ENCODE peak calls at places on chromosomes 12 and 14, in ten cellular contexts. One of them, this sample, is unnamed. For H3K27me3, the result is how much of the 10 kb centered on the place peaks cover.

GRCh38 chr14:101505216-101505970 is 55.9 kb upstream of the DIO3 start:
- DNase-seq in HCT116: no peak
- DNase-seq in astrocyte: no peak
- DNase-seq in effector memory CD4-positive, alpha-beta T cell: no peak
- DNase-seq in left lung: peak
- DNase-seq in DND-41: no peak
- DNase-seq in hepatocyte: no peak
- DNase-seq in cardiac muscle cell: no peak
- DNase-seq in heart right ventricle: no peak
- DNase-seq in iPS DF 6.9: no peak
- DNase-seq in this sample: peak

GRCh38 chr12:117774986-117775775 is 193.6 kb downstream of the KSR2 start:
- DNase-seq in effector memory CD4-positive, alpha-beta T cell: no peak
- DNase-seq in iPS DF 6.9: no peak
- DNase-seq in heart right ventricle: no peak
- DNase-seq in astrocyte: peak
- DNase-seq in hepatocyte: no peak
- DNase-seq in cardiac muscle cell: no peak
- DNase-seq in HCT116: no peak
- DNase-seq in left lung: no peak
- DNase-seq in DND-41: peak
- DNase-seq in this sample: no peak

GRCh38 chr12:42919691-42920090 is 330.1 kb upstream of the PRICKLE1 start:
- DNase-seq in effector memory CD4-positive, alpha-beta T cell: no peak
- DNase-seq in left lung: no peak
- DNase-seq in cardiac muscle cell: no peak
- DNase-seq in iPS DF 6.9: no peak
- DNase-seq in heart right ventricle: no peak
- DNase-seq in HCT116: no peak
- DNase-seq in astrocyte: no peak
- DNase-seq in DND-41: no peak
- DNase-seq in hepatocyte: no peak
- DNase-seq in this sample: no peak

GRCh38 chr12:10191865-10192264 is 13.0 kb downstream of the TMEM52B start:
- DNase-seq in hepatocyte: no peak
- DNase-seq in DND-41: no peak
- DNase-seq in left lung: no peak
- DNase-seq in cardiac muscle cell: no peak
- DNase-seq in heart right ventricle: no peak
- DNase-seq in effector memory CD4-positive, alpha-beta T cell: no peak
- DNase-seq in astrocyte: peak
- DNase-seq in HCT116: no peak
- DNase-seq in iPS DF 6.9: no peak
- DNase-seq in this sample: no peak

GRCh38 chr12:122753213-122753571 is 568 bp downstream of the DENR start:
- DNase-seq in HCT116: no peak
- DNase-seq in heart right ventricle: no peak
- DNase-seq in cardiac muscle cell: no peak
- DNase-seq in astrocyte: no peak
- DNase-seq in effector memory CD4-positive, alpha-beta T cell: no peak
- DNase-seq in hepatocyte: no peak
- DNase-seq in iPS DF 6.9: no peak
- DNase-seq in DND-41: no peak
- DNase-seq in left lung: no peak
- DNase-seq in this sample: no peak

GRCh38 chr14:65854215-65854614 is 441.7 kb downstream of the FUT8 start:
- DNase-seq in HCT116: no peak
- DNase-seq in astrocyte: no peak
- DNase-seq in effector memory CD4-positive, alpha-beta T cell: no peak
- DNase-seq in hepatocyte: no peak
- DNase-seq in left lung: no peak
- DNase-seq in iPS DF 6.9: no peak
- DNase-seq in DND-41: no peak
- DNase-seq in heart right ventricle: no peak
- DNase-seq in cardiac muscle cell: no peak
- DNase-seq in this sample: no peak

GRCh38 chr14:49769171-49769570 is 1.2 kb downstream of the KLHDC2 start:
- DNase-seq in HCT116: no peak
- DNase-seq in astrocyte: peak
- DNase-seq in heart right ventricle: no peak
- DNase-seq in iPS DF 6.9: no peak
- DNase-seq in hepatocyte: no peak
- DNase-seq in cardiac muscle cell: no peak
- DNase-seq in effector memory CD4-positive, alpha-beta T cell: no peak
- DNase-seq in DND-41: no peak
- DNase-seq in left lung: no peak
- DNase-seq in this sample: no peak

GRCh38 chr14:24903337-24903736 is 146.6 kb downstream of the STXBP6 start:
- DNase-seq in hepatocyte: no peak
- DNase-seq in effector memory CD4-positive, alpha-beta T cell: no peak
- DNase-seq in astrocyte: peak
- DNase-seq in HCT116: no peak
- DNase-seq in iPS DF 6.9: no peak
- DNase-seq in DND-41: no peak
- DNase-seq in heart right ventricle: no peak
- DNase-seq in left lung: no peak
- DNase-seq in cardiac muscle cell: no peak
- DNase-seq in this sample: no peak

GRCh38 chr12:56721721-56722120 is 3.4 kb downstream of the NACA start:
- DNase-seq in HCT116: no peak
- DNase-seq in cardiac muscle cell: no peak
- DNase-seq in effector memory CD4-positive, alpha-beta T cell: no peak
- DNase-seq in hepatocyte: no peak
- DNase-seq in heart right ventricle: no peak
- DNase-seq in iPS DF 6.9: no peak
- DNase-seq in astrocyte: no peak
- DNase-seq in DND-41: no peak
- DNase-seq in left lung: no peak
- DNase-seq in this sample: no peak

GRCh38 chr12:56724660-56724988 is 475 bp downstream of the NACA start:
- DNase-seq in hepatocyte: peak
- DNase-seq in left lung: no peak
- DNase-seq in heart right ventricle: peak
- DNase-seq in DND-41: no peak
- DNase-seq in cardiac muscle cell: peak
- DNase-seq in HCT116: no peak
- DNase-seq in iPS DF 6.9: no peak
- DNase-seq in astrocyte: no peak
- DNase-seq in effector memory CD4-positive, alpha-beta T cell: no peak
- DNase-seq in this sample: no peak

GRCh38 chr12:56723352-56723751 is 1.7 kb downstream of the NACA start:
- DNase-seq in astrocyte: no peak
- DNase-seq in heart right ventricle: no peak
- DNase-seq in iPS DF 6.9: no peak
- DNase-seq in cardiac muscle cell: no peak
- DNase-seq in DND-41: no peak
- DNase-seq in effector memory CD4-positive, alpha-beta T cell: no peak
- DNase-seq in left lung: no peak
- DNase-seq in HCT116: no peak
- DNase-seq in hepatocyte: no peak
- DNase-seq in this sample: no peak

GRCh38 chr12:56723889-56724659 is 1.0 kb downstream of the NACA start:
- DNase-seq in hepatocyte: peak
- DNase-seq in HCT116: no peak
- DNase-seq in cardiac muscle cell: peak
- DNase-seq in DND-41: peak
- DNase-seq in iPS DF 6.9: no peak
- DNase-seq in effector memory CD4-positive, alpha-beta T cell: no peak
- DNase-seq in astrocyte: peak
- DNase-seq in heart right ventricle: peak
- DNase-seq in left lung: peak
- DNase-seq in this sample: no peak

DNA sequence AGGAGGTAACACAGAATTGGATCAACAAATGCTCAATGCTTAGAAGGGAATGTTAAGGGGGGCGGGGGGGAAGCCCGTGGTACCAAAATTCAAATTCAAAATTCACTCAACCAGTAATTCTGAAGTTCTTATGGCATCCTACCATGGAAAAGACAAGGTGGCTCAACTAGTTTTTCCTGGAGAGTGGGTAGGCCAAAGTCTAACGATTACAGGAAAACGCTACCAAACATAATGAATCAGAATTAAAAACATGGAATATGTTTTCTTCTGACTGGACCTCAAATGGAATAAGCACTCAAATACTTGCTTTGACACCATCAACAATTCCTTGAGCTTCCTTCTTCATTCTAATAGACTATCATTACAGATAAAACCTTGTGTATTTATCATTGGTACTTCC is 2.3 kb downstream of the NACA start:
- DNase-seq in left lung: no peak
- DNase-seq in cardiac muscle cell: no peak
- DNase-seq in effector memory CD4-positive, alpha-beta T cell: no peak
- DNase-seq in heart right ventricle: no peak
- DNase-seq in hepatocyte: no peak
- DNase-seq in HCT116: no peak
- DNase-seq in DND-41: no peak
- DNase-seq in iPS DF 6.9: no peak
- DNase-seq in astrocyte: no peak
- DNase-seq in this sample: no peak
- H3K4me3 ChIP-seq in left lung: peak
- H3K4me3 ChIP-seq in cardiac muscle cell: peak
- H3K4me3 ChIP-seq in effector memory CD4-positive, alpha-beta T cell: peak
- H3K4me3 ChIP-seq in heart right ventricle: peak
- H3K4me3 ChIP-seq in hepatocyte: no peak
- H3K4me3 ChIP-seq in HCT116: peak
- H3K4me3 ChIP-seq in DND-41: peak
- H3K4me3 ChIP-seq in iPS DF 6.9: no peak
- H3K4me3 ChIP-seq in astrocyte: peak
- H3K4me3 ChIP-seq in this sample: peak

GRCh38 chr14:104026024-104026423 is 59.5 kb upstream of the ASPG start:
- DNase-seq in astrocyte: no peak
- DNase-seq in HCT116: no peak
- DNase-seq in DND-41: no peak
- DNase-seq in left lung: no peak
- DNase-seq in hepatocyte: no peak
- DNase-seq in effector memory CD4-positive, alpha-beta T cell: no peak
- DNase-seq in iPS DF 6.9: no peak
- DNase-seq in heart right ventricle: no peak
- DNase-seq in cardiac muscle cell: no peak
- DNase-seq in this sample: no peak

GRCh38 chr14:104031384-104031783 is 54.1 kb upstream of the ASPG start:
- DNase-seq in HCT116: no peak
- DNase-seq in DND-41: no peak
- DNase-seq in iPS DF 6.9: no peak
- DNase-seq in effector memory CD4-positive, alpha-beta T cell: no peak
- DNase-seq in astrocyte: no peak
- DNase-seq in left lung: no peak
- DNase-seq in cardiac muscle cell: no peak
- DNase-seq in heart right ventricle: no peak
- DNase-seq in hepatocyte: no peak
- DNase-seq in this sample: no peak

GRCh38 chr14:104036250-104036649 is 49.2 kb upstream of the ASPG start:
- DNase-seq in heart right ventricle: no peak
- DNase-seq in hepatocyte: no peak
- DNase-seq in effector memory CD4-positive, alpha-beta T cell: no peak
- DNase-seq in DND-41: no peak
- DNase-seq in iPS DF 6.9: no peak
- DNase-seq in cardiac muscle cell: no peak
- DNase-seq in astrocyte: no peak
- DNase-seq in left lung: no peak
- DNase-seq in HCT116: no peak
- DNase-seq in this sample: no peak

GRCh38 chr14:104035300-104035699 is 50.2 kb upstream of the ASPG start:
- DNase-seq in hepatocyte: no peak
- DNase-seq in heart right ventricle: no peak
- DNase-seq in iPS DF 6.9: no peak
- DNase-seq in cardiac muscle cell: no peak
- DNase-seq in astrocyte: no peak
- DNase-seq in HCT116: no peak
- DNase-seq in DND-41: no peak
- DNase-seq in effector memory CD4-positive, alpha-beta T cell: no peak
- DNase-seq in left lung: no peak
- DNase-seq in this sample: no peak

DNA sequence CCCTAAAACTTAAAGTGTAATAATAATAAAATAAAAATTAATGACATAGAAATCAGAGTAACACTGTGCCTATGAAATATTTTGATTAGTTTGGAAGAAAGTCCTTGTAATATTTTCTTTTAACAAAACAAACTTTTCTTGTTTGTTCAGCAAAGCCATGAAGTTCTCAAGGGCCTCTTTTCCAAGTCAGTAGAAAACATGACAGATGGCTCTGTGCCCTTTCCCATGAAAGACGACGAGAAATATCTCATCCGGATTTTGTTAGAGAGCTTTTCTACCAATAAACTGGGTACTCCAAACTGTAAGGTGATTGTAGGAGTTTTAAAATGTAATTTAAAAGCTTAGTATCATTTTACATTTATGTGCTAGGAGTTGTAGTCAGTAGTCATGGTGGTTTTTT is 54.5 kb upstream of the ASPG start:
- DNase-seq in iPS DF 6.9: no peak
- DNase-seq in hepatocyte: no peak
- DNase-seq in DND-41: no peak
- DNase-seq in heart right ventricle: no peak
- DNase-seq in astrocyte: no peak
- DNase-seq in HCT116: no peak
- DNase-seq in cardiac muscle cell: no peak
- DNase-seq in effector memory CD4-positive, alpha-beta T cell: no peak
- DNase-seq in left lung: no peak
- DNase-seq in this sample: no peak
- H3K27me3 ChIP-seq in iPS DF 6.9: under half
- H3K27me3 ChIP-seq in hepatocyte: under half
- H3K27me3 ChIP-seq in DND-41: under half
- H3K27me3 ChIP-seq in heart right ventricle: under half
- H3K27me3 ChIP-seq in astrocyte: under half
- H3K27me3 ChIP-seq in HCT116: under half
- H3K27me3 ChIP-seq in cardiac muscle cell: under half
- H3K27me3 ChIP-seq in effector memory CD4-positive, alpha-beta T cell: under half
- H3K27me3 ChIP-seq in left lung: under half
- H3K27me3 ChIP-seq in this sample: under half

GRCh38 chr12:3045494-3045893 is 31.7 kb upstream of the TSPAN9 start:
- DNase-seq in astrocyte: no peak
- DNase-seq in iPS DF 6.9: no peak
- DNase-seq in hepatocyte: no peak
- DNase-seq in effector memory CD4-positive, alpha-beta T cell: no peak
- DNase-seq in DND-41: no peak
- DNase-seq in cardiac muscle cell: no peak
- DNase-seq in left lung: no peak
- DNase-seq in heart right ventricle: no peak
- DNase-seq in HCT116: no peak
- DNase-seq in this sample: no peak
- H3K27ac ChIP-seq in astrocyte: no peak
- H3K27ac ChIP-seq in iPS DF 6.9: no peak
- H3K27ac ChIP-seq in hepatocyte: no peak
- H3K27ac ChIP-seq in effector memory CD4-positive, alpha-beta T cell: no peak
- H3K27ac ChIP-seq in DND-41: no peak
- H3K27ac ChIP-seq in cardiac muscle cell: no peak
- H3K27ac ChIP-seq in left lung: no peak
- H3K27ac ChIP-seq in heart right ventricle: no peak
- H3K27ac ChIP-seq in HCT116: no peak
- H3K27ac ChIP-seq in this sample: no peak

DNA sequence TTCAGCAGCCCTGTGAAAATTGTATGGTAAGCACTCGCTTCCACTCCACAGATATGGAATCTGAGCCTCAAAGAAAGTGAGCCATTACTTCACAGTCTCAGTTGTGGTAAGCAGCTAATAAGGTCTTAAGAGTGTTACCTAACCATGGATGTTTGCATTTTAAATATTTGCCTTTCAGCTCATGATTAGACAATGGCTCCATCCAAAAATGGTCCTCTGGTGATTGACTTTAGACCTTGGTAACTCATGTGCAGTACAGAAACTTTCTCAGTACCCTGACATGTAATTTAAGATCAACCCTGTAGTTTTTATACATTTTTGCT is 1.8 kb downstream of the A2M start:
- DNase-seq in DND-41: no peak
- DNase-seq in hepatocyte: no peak
- DNase-seq in HCT116: no peak
- DNase-seq in effector memory CD4-positive, alpha-beta T cell: no peak
- DNase-seq in left lung: no peak
- DNase-seq in cardiac muscle cell: no peak
- DNase-seq in astrocyte: no peak
- DNase-seq in iPS DF 6.9: no peak
- DNase-seq in heart right ventricle: no peak
- DNase-seq in this sample: no peak
- H3K4me3 ChIP-seq in DND-41: no peak
- H3K4me3 ChIP-seq in hepatocyte: no peak
- H3K4me3 ChIP-seq in HCT116: no peak
- H3K4me3 ChIP-seq in effector memory CD4-positive, alpha-beta T cell: no peak
- H3K4me3 ChIP-seq in left lung: peak
- H3K4me3 ChIP-seq in cardiac muscle cell: no peak
- H3K4me3 ChIP-seq in astrocyte: no peak
- H3K4me3 ChIP-seq in iPS DF 6.9: no peak
- H3K4me3 ChIP-seq in heart right ventricle: peak
- H3K4me3 ChIP-seq in this sample: peak